ENCODE peak calls at places on chromosomes 12 and 14, in five cellular contexts. Y is neural progenitor cell, I is OCI-LY7, D is psoas muscle, R is HepG2. K is an unnamed sample.

GRCh38 chr14:58739674-58740073 is 101.9 kb downstream of the DACT1 start:
- DNase-seq in R (no peak), D (no peak), Y (no peak), I (no peak), K (no peak)

GRCh38 chr14:76351941-76352340 is 24.0 kb upstream of the ESRRB start:
- DNase-seq in Y (no peak), I (no peak), D (no peak), R (no peak), K (no peak)

GRCh38 chr12:6158749-6159148 is 34.3 kb upstream of the VWF start:
- DNase-seq in Y (no peak), D (no peak), R (no peak), I (no peak), K (no peak)

GRCh38 chr12:67928621-67929369 is 60.5 kb upstream of the IFNG-AS1 start:
- DNase-seq in Y (no peak), D (no peak), R (no peak), I (no peak), K (no peak)

GRCh38 chr14:50659327-50659974 is 8.7 kb downstream of the SAV1 start:
- DNase-seq in I (no peak), R (no peak), Y (no peak), D (no peak), K (no peak)

GRCh38 chr14:97379091-97379531 is 581.9 kb downstream of the VRK1 start:
- DNase-seq in Y (peak), D (no peak), I (no peak), R (no peak), K (no peak)

GRCh38 chr12:49683604-49684309 is 23.4 kb downstream of the FMNL3 start:
- DNase-seq in I (no peak), Y (no peak), R (no peak), D (no peak), K (no peak)

GRCh38 chr12:28222081-28222700 is 31.9 kb downstream of the CCDC91 start:
- DNase-seq in R (no peak), Y (no peak), I (no peak), D (no peak), K (no peak)

GRCh38 chr12:106044773-106045172 is 94.0 kb downstream of the NUAK1 start:
- DNase-seq in Y (no peak), I (no peak), R (no peak), D (no peak), K (no peak)

GRCh38 chr12:48996794-48997718 is 2.1 kb downstream of the DDN start:
- DNase-seq in D (peak), I (peak), R (peak), Y (peak), K (no peak)

GRCh38 chr14:35879654-35880249 is 53.6 kb downstream of the BRMS1L start:
- DNase-seq in I (peak), Y (peak), R (peak), D (no peak), K (no peak)

GRCh38 chr14:82602794-82603193 is 1069.1 kb upstream of the SEL1L start:
- DNase-seq in Y (no peak), R (no peak), I (no peak), D (no peak), K (no peak)

GRCh38 chr12:12734054-12734453 is 16.9 kb downstream of the CDKN1B start:
- DNase-seq in R (no peak), D (no peak), Y (no peak), I (no peak), K (no peak)

GRCh38 chr14:55097894-55098560 is 31.0 kb upstream of the LGALS3 start:
- DNase-seq in D (no peak), R (no peak), I (peak), Y (no peak), K (no peak)

GRCh38 chr12:13234045-13234641 is 37.6 kb downstream of the EMP1 start:
- DNase-seq in D (no peak), Y (peak), R (peak), I (peak), K (no peak)

GRCh38 chr12:1776139-1776975 is 44.0 kb upstream of the LRTM2 start:
- DNase-seq in R (no peak), I (no peak), Y (peak), D (no peak), K (no peak)

GRCh38 chr12:107488666-107489065 is 196.9 kb upstream of the PWP1 start:
- DNase-seq in R (no peak), D (no peak), Y (no peak), I (no peak), K (no peak)

GRCh38 chr14:24089890-24090289 is 4.2 kb upstream of the PCK2 start:
- DNase-seq in R (no peak), D (no peak), Y (no peak), I (no peak), K (no peak)

GRCh38 chr14:55572578-55572977 is 7.4 kb upstream of the KTN1 start:
- DNase-seq in R (peak), Y (no peak), I (no peak), D (no peak), K (no peak)

GRCh38 chr14:98093111-98093510 is 1178.9 kb downstream of the BCL11B start:
- DNase-seq in I (no peak), D (no peak), Y (peak), R (no peak), K (no peak)

GRCh38 chr12:132435486-132436187 is 54.3 kb upstream of the FBRSL1 start:
- DNase-seq in Y (no peak), I (no peak), D (no peak), R (no peak), K (no peak)

GRCh38 chr12:10012630-10013330 is 2.4 kb downstream of the CLEC12B start:
- DNase-seq in I (no peak), R (no peak), D (no peak), Y (no peak), K (no peak)

GRCh38 chr14:22513066-22513812 is 75.8 kb downstream of the DAD1 start:
- DNase-seq in D (no peak), Y (no peak), R (no peak), I (no peak), K (no peak)

GRCh38 chr14:59507063-59507751 is 22.9 kb downstream of the JKAMP start:
- DNase-seq in D (no peak), Y (peak), R (peak), I (peak), K (no peak)

GRCh38 chr14:101062611-101063010 is 159.1 kb upstream of the RTL1 start:
- DNase-seq in D (no peak), I (no peak), Y (no peak), R (no peak), K (no peak)

GRCh38 chr12:46224401-46224800 is 44.4 kb downstream of the SLC38A1 start:
- DNase-seq in Y (no peak), R (no peak), D (peak), I (no peak), K (no peak)

GRCh38 chr12:64679487-64679983 is 69.2 kb downstream of the RASSF3 start:
- DNase-seq in R (no peak), Y (no peak), I (no peak), D (peak), K (peak)

GRCh38 chr12:32419520-32419960 is 20.2 kb downstream of the FGD4 start:
- DNase-seq in D (no peak), I (no peak), R (no peak), Y (no peak), K (no peak)

GRCh38 chr12:107748472-107748871 is 12.5 kb downstream of the PRDM4 start:
- DNase-seq in I (no peak), R (no peak), D (no peak), Y (no peak), K (no peak)

GRCh38 chr12:132055535-132056096 is 88.5 kb downstream of the DDX51 start:
- DNase-seq in Y (no peak), R (no peak), D (no peak), I (no peak), K (no peak)

GRCh38 chr14:101876539-101876938 is 87.8 kb upstream of the DYNC1H1 start:
- DNase-seq in Y (no peak), D (peak), I (peak), R (no peak), K (no peak)

GRCh38 chr14:58171090-58171489 is 19.1 kb upstream of the ARMH4 start:
- DNase-seq in R (peak), D (peak), I (no peak), Y (peak), K (no peak)

GRCh38 chr12:78887008-78887407 is 22.4 kb downstream of the SYT1 start:
- DNase-seq in I (no peak), R (peak), Y (no peak), D (no peak), K (no peak)

GRCh38 chr12:51392556-51393237 is 1.5 kb upstream of the GALNT6 start:
- DNase-seq in R (no peak), Y (peak), I (no peak), D (no peak), K (peak)

DNA sequence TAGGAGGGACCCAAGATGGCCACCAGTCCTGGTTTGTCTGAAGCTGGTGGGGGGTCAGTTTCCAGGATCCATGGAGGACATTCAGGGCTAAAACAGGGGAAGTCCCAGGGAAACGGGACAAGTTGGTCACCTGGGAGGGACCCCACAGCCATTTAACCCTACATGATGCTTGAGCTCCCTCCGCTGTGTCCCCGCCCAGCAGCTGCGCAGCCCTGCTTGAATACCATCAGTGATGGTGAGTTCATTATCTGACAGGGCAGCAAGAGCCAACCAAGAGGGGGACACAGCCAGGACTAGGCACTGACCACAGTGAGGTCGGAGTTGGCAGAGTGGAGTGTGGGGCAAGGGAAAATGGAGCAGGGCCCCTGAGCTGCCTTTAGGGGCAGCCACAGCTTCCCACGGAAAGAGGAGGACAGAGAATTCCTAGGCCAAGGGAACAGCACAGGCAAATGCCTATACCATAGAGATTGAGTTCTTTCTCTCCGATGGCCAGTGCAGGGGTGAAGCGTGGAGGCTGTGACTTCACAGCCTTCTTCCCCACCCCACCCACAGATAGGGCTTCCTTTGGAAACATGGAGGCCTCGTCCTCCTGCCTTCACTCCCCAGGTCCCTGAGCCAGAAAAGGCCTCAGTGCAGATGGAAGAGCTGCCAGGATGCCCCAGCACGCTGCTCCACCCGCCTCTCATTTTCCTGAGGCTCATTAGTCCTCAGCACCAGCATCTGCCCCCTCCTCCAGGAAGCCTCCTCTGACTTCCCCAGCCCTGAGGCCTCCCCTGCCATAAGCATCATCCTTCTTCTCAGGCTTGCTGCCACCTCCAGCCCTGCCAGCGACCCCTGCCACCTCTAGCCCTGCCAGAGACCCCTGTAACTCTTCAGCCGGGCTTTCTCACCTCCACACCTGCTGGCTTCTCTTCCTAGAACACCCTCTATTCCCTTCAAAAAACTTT is 51.4 kb downstream of the CYP46A1 start:
- DNase-seq in R (no peak), I (no peak), Y (no peak), D (peak), K (no peak)
- H3K27ac ChIP-seq in R (no peak), I (no peak), Y (no peak), D (no peak), K (no peak)

DNA sequence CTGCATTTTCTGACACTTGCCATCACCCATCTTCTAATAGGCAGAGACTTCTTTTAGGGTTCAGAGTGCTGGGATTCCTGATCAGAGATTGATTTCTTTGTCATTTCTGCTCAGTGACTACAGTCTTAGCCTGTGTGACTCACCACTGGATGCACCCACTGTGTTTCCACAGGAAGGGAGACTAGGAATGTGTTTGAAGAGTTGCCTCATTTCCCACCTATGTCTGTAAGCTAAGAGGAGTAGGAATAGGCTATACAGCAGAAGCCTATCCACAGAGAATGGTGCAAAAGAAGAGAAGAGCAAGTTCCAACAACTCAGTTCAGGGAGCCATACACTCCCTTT is 60.2 kb upstream of the ACTN1 start:
- DNase-seq in I (no peak), D (no peak), Y (no peak), R (peak), K (no peak)
- H3K27ac ChIP-seq in I (no peak), D (peak), Y (no peak), R (no peak), K (peak)

GRCh38 chr12:11657511-11657910 is 8.0 kb downstream of the ETV6 start:
- DNase-seq in R (no peak), D (no peak), Y (no peak), I (no peak), K (no peak)

GRCh38 chr12:11654338-11654737 is 4.9 kb downstream of the ETV6 start:
- DNase-seq in R (no peak), Y (no peak), I (peak), D (no peak), K (no peak)

GRCh38 chr12:11653215-11653753 is 3.8 kb downstream of the ETV6 start:
- DNase-seq in R (no peak), D (no peak), Y (no peak), I (peak), K (no peak)

GRCh38 chr12:11658796-11659195 is 9.3 kb downstream of the ETV6 start:
- DNase-seq in Y (no peak), R (no peak), I (no peak), D (no peak), K (no peak)

GRCh38 chr12:11656550-11656949 is 7.1 kb downstream of the ETV6 start:
- DNase-seq in Y (no peak), R (no peak), D (no peak), I (no peak), K (no peak)
- H3K27ac ChIP-seq in Y (no peak), R (no peak), D (no peak), I (no peak), K (no peak)

DNA sequence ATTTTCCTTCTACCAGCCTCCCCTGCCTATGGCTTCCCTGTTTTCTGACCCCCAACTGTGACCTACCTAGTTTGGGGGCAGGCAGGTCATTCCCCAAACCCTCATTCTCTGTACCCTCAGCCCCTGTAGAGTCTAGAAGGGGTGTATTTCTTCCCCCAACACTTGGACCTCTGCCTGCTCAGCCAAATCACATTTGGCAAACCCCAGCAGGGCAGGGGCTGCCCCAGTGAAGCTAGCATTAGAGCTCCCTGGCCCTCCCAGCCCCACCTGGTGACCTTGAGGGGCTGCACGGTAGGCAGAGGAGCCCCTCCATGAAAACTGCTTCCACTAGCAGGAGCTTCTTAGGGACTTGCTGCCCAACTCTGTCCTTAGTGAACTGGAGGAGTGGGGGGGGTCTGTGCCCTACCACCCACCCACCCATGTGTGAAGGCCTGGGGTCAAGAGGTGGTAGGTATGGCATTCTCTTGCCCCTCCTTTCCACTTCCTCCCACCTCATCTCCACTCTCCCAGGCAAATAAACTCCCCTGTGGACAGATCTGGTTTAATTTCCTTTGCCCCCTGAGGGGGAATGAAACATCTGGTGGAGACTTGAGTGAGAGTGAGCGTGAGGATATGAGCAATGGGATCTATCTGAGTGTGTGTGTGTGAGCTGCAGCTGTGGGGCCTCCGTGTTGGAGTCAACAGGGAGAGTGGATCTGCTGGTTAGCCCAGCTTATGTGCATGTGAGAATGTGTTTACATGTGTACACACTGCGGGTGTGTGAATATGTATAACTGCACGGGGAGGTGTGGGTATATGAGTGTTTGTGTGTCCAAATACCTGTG is 1.6 kb downstream of the NXPH4 start:
- DNase-seq in I (no peak), Y (no peak), D (no peak), R (no peak), K (no peak)
- H3K27ac ChIP-seq in I (no peak), Y (no peak), D (no peak), R (no peak), K (no peak)

GRCh38 chr12:22101749-22102243 is 55.8 kb downstream of the CMAS start:
- DNase-seq in Y (no peak), D (peak), R (no peak), I (no peak), K (no peak)
- H3K27ac ChIP-seq in Y (no peak), D (no peak), R (no peak), I (no peak), K (no peak)

DNA sequence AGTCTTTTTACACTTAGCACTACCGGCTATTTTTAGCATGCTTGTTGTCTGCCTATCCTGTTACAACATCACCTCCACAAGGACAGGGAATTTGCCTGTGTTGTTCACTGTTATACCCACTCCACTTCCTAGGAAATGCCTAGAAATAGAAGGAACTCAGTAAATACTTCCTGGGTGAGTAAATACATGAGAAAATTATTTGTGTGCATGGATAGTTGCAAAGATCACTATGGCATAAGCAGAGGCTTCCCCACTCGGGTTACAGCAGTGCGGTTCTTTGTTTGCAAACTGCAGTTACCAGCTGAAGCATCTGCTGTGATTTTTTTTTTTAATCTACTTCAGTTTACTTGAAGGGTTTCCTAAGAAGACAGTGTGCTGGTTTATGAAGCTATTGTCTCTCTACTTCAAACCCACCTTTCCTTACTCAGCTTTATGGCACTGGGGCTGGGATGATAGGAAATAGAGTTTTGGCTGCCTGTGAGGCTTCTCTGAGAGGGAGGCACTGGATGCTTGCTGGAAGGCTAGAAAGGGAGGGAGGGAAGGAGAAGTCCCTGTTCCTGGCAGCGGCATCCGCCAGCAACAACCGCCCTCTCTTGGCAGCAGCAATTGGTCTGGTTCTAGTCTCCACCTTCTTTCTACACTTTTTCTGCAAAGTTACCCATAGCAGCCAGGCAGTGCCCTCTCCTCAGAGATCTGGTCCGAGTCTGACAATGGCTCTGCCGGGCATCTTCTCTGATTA is 29.1 kb downstream of the PDE6H start:
- DNase-seq in R (peak), D (peak), Y (peak), I (no peak), K (no peak)
- H3K27ac ChIP-seq in R (no peak), D (peak), Y (no peak), I (no peak), K (no peak)

GRCh38 chr12:53325539-53326061 is 4.2 kb upstream of the AAAS start:
- DNase-seq in D (peak), R (peak), Y (peak), I (peak), K (peak)
- H3K27ac ChIP-seq in D (peak), R (peak), Y (no peak), I (peak), K (peak)

K was measured in coronary artery.